ENCODE peak calls at places on chromosomes 16 and 17, in nine cellular contexts. One of them, this sample, is unnamed.
A peak's percentile ranks its signal among the peaks of the same experiment; 100 is the strongest.

GRCh38 chr17:36469733-36470132 is 16.7 kb upstream of the ZNHIT3 start:
- DNase-seq in GM23248: no peak
- DNase-seq in neural progenitor cell: no peak
- DNase-seq in hepatocyte: no peak
- DNase-seq in GM23338: no peak
- DNase-seq in SK-N-SH: no peak
- DNase-seq in PC-3: no peak
- DNase-seq in OCI-LY7: no peak
- DNase-seq in HCT116: no peak
- DNase-seq in this sample: no peak

GRCh38 chr17:50931003-50931878 is 65.1 kb upstream of the TOB1 start:
- DNase-seq in GM23248: peak; percentile 98
- DNase-seq in neural progenitor cell: peak; percentile 95
- DNase-seq in hepatocyte: peak; percentile 91
- DNase-seq in GM23338: peak; percentile 90
- DNase-seq in SK-N-SH: peak; percentile 95
- DNase-seq in PC-3: peak; percentile 75
- DNase-seq in OCI-LY7: peak; percentile 74
- DNase-seq in HCT116: no peak
- DNase-seq in this sample: peak; percentile 86

GRCh38 chr17:16521070-16521727 is 29.2 kb upstream of the LRRC75A start:
- DNase-seq in GM23248: peak; percentile 91
- DNase-seq in neural progenitor cell: peak; percentile 88
- DNase-seq in hepatocyte: peak; percentile 92
- DNase-seq in GM23338: peak; percentile 88
- DNase-seq in SK-N-SH: peak; percentile 83
- DNase-seq in PC-3: peak; percentile 94
- DNase-seq in OCI-LY7: peak; percentile 87
- DNase-seq in HCT116: peak; percentile 77
- DNase-seq in this sample: peak; percentile 76

GRCh38 chr16:4690946-4691665 is 2.3 kb upstream of the NUDT16L1 start:
- DNase-seq in GM23248: no peak
- DNase-seq in neural progenitor cell: no peak
- DNase-seq in hepatocyte: peak; percentile 8
- DNase-seq in GM23338: no peak
- DNase-seq in SK-N-SH: peak; percentile 23
- DNase-seq in PC-3: no peak
- DNase-seq in OCI-LY7: no peak
- DNase-seq in HCT116: no peak
- DNase-seq in this sample: no peak

GRCh38 chr17:43784628-43785101 is 4.4 kb downstream of the CFAP97D1 start:
- DNase-seq in GM23248: peak; percentile 91
- DNase-seq in neural progenitor cell: no peak
- DNase-seq in hepatocyte: no peak
- DNase-seq in GM23338: no peak
- DNase-seq in SK-N-SH: no peak
- DNase-seq in PC-3: peak; percentile 46
- DNase-seq in OCI-LY7: no peak
- DNase-seq in HCT116: no peak
- DNase-seq in this sample: no peak

GRCh38 chr17:77281024-77281903 is 140.5 kb downstream of the SEC14L1 start:
- DNase-seq in GM23248: peak; percentile 68
- DNase-seq in neural progenitor cell: peak; percentile 88
- DNase-seq in hepatocyte: peak; percentile 89
- DNase-seq in GM23338: peak; percentile 80
- DNase-seq in SK-N-SH: peak; percentile 98
- DNase-seq in PC-3: peak; percentile 80
- DNase-seq in OCI-LY7: peak; percentile 87
- DNase-seq in HCT116: no peak
- DNase-seq in this sample: peak; percentile 74

GRCh38 chr16:57260294-57260929 is 15.4 kb downstream of the ARL2BP start:
- DNase-seq in GM23248: peak; percentile 79
- DNase-seq in neural progenitor cell: peak; percentile 87
- DNase-seq in hepatocyte: peak; percentile 65
- DNase-seq in GM23338: peak; percentile 79
- DNase-seq in SK-N-SH: no peak
- DNase-seq in PC-3: peak; percentile 65
- DNase-seq in OCI-LY7: peak; percentile 21
- DNase-seq in HCT116: no peak
- DNase-seq in this sample: no peak

GRCh38 chr17:57677301-57677700 is 67.8 kb downstream of the CCDC182 start:
- DNase-seq in GM23248: no peak
- DNase-seq in neural progenitor cell: no peak
- DNase-seq in hepatocyte: no peak
- DNase-seq in GM23338: no peak
- DNase-seq in SK-N-SH: no peak
- DNase-seq in PC-3: no peak
- DNase-seq in OCI-LY7: no peak
- DNase-seq in HCT116: no peak
- DNase-seq in this sample: no peak

GRCh38 chr17:27895110-27895895 is 2.1 kb upstream of the LYRM9 start:
- DNase-seq in GM23248: no peak
- DNase-seq in neural progenitor cell: no peak
- DNase-seq in hepatocyte: no peak
- DNase-seq in GM23338: peak; percentile 18
- DNase-seq in SK-N-SH: no peak
- DNase-seq in PC-3: no peak
- DNase-seq in OCI-LY7: no peak
- DNase-seq in HCT116: no peak
- DNase-seq in this sample: no peak

GRCh38 chr17:75854111-75854748 is 905 bp downstream of the WBP2 start:
- DNase-seq in GM23248: peak; percentile 83
- DNase-seq in neural progenitor cell: peak; percentile 32
- DNase-seq in hepatocyte: peak; percentile 71
- DNase-seq in GM23338: no peak
- DNase-seq in SK-N-SH: no peak
- DNase-seq in PC-3: peak; percentile 84
- DNase-seq in OCI-LY7: no peak
- DNase-seq in HCT116: no peak
- DNase-seq in this sample: no peak

GRCh38 chr16:24853830-24854229 is 8.1 kb downstream of the SLC5A11 start:
- DNase-seq in GM23248: peak; percentile 66
- DNase-seq in neural progenitor cell: no peak
- DNase-seq in hepatocyte: peak; percentile 49
- DNase-seq in GM23338: peak; percentile 28
- DNase-seq in SK-N-SH: peak; percentile 75
- DNase-seq in PC-3: peak; percentile 78
- DNase-seq in OCI-LY7: no peak
- DNase-seq in HCT116: no peak
- DNase-seq in this sample: no peak

GRCh38 chr16:67805718-67806427 is 487 bp downstream of the RANBP10 start:
- DNase-seq in GM23248: no peak
- DNase-seq in neural progenitor cell: peak; percentile 41
- DNase-seq in hepatocyte: no peak
- DNase-seq in GM23338: peak; percentile 44
- DNase-seq in SK-N-SH: no peak
- DNase-seq in PC-3: no peak
- DNase-seq in OCI-LY7: peak; percentile 38
- DNase-seq in HCT116: no peak
- DNase-seq in this sample: no peak

GRCh38 chr16:6193718-6194117 is 1096.1 kb upstream of the EEF2KMT start:
- DNase-seq in GM23248: peak; percentile 4
- DNase-seq in neural progenitor cell: peak; percentile 89
- DNase-seq in hepatocyte: peak; percentile 67
- DNase-seq in GM23338: peak; percentile 81
- DNase-seq in SK-N-SH: no peak
- DNase-seq in PC-3: peak; percentile 1
- DNase-seq in OCI-LY7: no peak
- DNase-seq in HCT116: no peak
- DNase-seq in this sample: peak; percentile 48

GRCh38 chr16:85731179-85731578 is 19.7 kb downstream of the C16orf74 start:
- DNase-seq in GM23248: no peak
- DNase-seq in neural progenitor cell: no peak
- DNase-seq in hepatocyte: no peak
- DNase-seq in GM23338: no peak
- DNase-seq in SK-N-SH: no peak
- DNase-seq in PC-3: no peak
- DNase-seq in OCI-LY7: no peak
- DNase-seq in HCT116: no peak
- DNase-seq in this sample: no peak

GRCh38 chr17:876272-876671 is 94.1 kb downstream of the MRM3 start:
- DNase-seq in GM23248: no peak
- DNase-seq in neural progenitor cell: no peak
- DNase-seq in hepatocyte: no peak
- DNase-seq in GM23338: peak; percentile 52
- DNase-seq in SK-N-SH: no peak
- DNase-seq in PC-3: no peak
- DNase-seq in OCI-LY7: no peak
- DNase-seq in HCT116: no peak
- DNase-seq in this sample: no peak

DNA sequence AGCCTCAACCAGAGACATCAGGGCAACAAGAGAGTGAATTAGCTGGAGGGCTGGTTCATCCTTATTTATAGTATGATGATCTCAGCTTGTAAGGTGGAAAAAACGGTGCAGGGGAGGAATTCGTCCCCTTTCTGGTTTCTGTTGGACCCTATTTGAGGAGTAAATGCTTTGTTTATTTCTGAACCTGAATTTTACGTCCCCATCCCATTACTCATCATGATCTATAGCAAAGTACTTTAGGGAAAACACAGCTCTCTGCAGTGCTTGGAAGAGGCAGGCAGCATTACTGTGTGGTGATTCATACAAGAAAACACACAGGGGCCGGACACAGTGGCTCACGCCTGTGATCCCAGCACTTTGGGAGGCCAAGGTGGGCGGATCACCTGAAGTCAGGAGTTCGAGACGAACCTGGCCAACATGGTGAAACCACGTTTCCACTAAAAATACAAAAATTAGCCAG is 8.0 kb upstream of the VAT1L start:
- DNase-seq in GM23248: peak; percentile 86
- DNase-seq in neural progenitor cell: no peak
- DNase-seq in hepatocyte: peak; percentile 58
- DNase-seq in GM23338: no peak
- DNase-seq in SK-N-SH: no peak
- DNase-seq in PC-3: peak; percentile 23
- DNase-seq in OCI-LY7: no peak
- DNase-seq in HCT116: peak; percentile 10
- DNase-seq in this sample: no peak
- TF ChIP-seq EZH2phosphoT487 in GM23248: no peak
- TF ChIP-seq EZH2phosphoT487 in neural progenitor cell: no peak
- TF ChIP-seq EZH2phosphoT487 in hepatocyte: no peak
- TF ChIP-seq EZH2phosphoT487 in GM23338: no peak
- TF ChIP-seq EZH2phosphoT487 in SK-N-SH: no peak
- TF ChIP-seq EZH2phosphoT487 in PC-3: no peak
- TF ChIP-seq EZH2phosphoT487 in OCI-LY7: no peak
- TF ChIP-seq EZH2phosphoT487 in HCT116: no peak
- TF ChIP-seq EZH2phosphoT487 in this sample: no peak

DNA sequence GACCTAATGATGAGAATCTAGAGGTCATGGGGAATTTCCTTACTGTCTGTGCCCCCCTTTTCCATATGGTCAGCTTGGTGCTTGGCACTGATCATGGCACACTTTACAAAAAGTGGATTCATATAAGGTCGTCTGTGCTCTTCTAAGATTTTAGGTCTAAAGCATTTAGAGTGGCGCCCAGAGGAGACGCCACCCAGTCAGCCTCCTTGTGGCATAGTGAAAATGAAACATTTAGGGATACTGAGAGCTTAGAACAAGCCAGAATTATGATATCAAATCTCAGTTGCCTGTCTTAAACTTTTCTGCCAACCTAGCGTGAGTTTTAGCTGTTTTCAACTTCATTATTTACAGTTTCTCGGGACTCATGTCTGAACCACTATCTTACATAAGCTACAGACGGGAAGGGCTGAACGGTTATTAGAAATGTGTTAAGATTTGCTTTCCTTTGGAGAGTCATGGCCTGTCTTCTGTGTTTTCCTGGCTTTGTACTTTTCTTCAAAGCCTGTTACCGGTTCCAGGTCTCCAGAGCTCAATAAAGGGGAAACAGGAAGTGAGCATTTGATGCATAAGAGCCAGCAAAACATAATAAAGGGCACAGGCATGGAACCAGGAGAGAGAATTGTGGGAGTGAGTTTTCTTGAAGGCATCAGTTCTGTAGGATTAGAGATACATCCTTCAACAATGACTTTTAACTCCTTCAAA is 13.7 kb downstream of the ZNRF1 start:
- DNase-seq in GM23248: no peak
- DNase-seq in neural progenitor cell: no peak
- DNase-seq in hepatocyte: no peak
- DNase-seq in GM23338: no peak
- DNase-seq in SK-N-SH: no peak
- DNase-seq in PC-3: no peak
- DNase-seq in OCI-LY7: no peak
- DNase-seq in HCT116: no peak
- DNase-seq in this sample: no peak
- H3K4me3 ChIP-seq in GM23248: peak overlapping the region; percentile 43
- H3K4me3 ChIP-seq in neural progenitor cell: no peak overlapping the region
- H3K4me3 ChIP-seq in hepatocyte: no peak overlapping the region
- H3K4me3 ChIP-seq in GM23338: no peak overlapping the region
- H3K4me3 ChIP-seq in SK-N-SH: no peak overlapping the region
- H3K4me3 ChIP-seq in PC-3: peak overlapping the region; percentile 29
- H3K4me3 ChIP-seq in OCI-LY7: no peak overlapping the region
- H3K4me3 ChIP-seq in HCT116: peak overlapping the region; percentile 46
- H3K4me3 ChIP-seq in this sample: no peak overlapping the region

GRCh38 chr16:83979456-83979855 is 11.4 kb downstream of the NECAB2 start:
- DNase-seq in GM23248: no peak
- DNase-seq in neural progenitor cell: no peak
- DNase-seq in hepatocyte: no peak
- DNase-seq in GM23338: no peak
- DNase-seq in SK-N-SH: no peak
- DNase-seq in PC-3: no peak
- DNase-seq in OCI-LY7: no peak
- DNase-seq in HCT116: no peak
- DNase-seq in this sample: no peak

GRCh38 chr16:83978401-83978904 is 10.4 kb downstream of the NECAB2 start:
- DNase-seq in GM23248: no peak
- DNase-seq in neural progenitor cell: no peak
- DNase-seq in hepatocyte: no peak
- DNase-seq in GM23338: no peak
- DNase-seq in SK-N-SH: no peak
- DNase-seq in PC-3: no peak
- DNase-seq in OCI-LY7: no peak
- DNase-seq in HCT116: no peak
- DNase-seq in this sample: no peak

GRCh38 chr16:83983491-83983890 is 15.4 kb downstream of the NECAB2 start:
- DNase-seq in GM23248: no peak
- DNase-seq in neural progenitor cell: no peak
- DNase-seq in hepatocyte: no peak
- DNase-seq in GM23338: no peak
- DNase-seq in SK-N-SH: no peak
- DNase-seq in PC-3: no peak
- DNase-seq in OCI-LY7: no peak
- DNase-seq in HCT116: no peak
- DNase-seq in this sample: no peak

GRCh38 chr16:83981799-83982198 is 13.8 kb downstream of the NECAB2 start:
- DNase-seq in GM23248: no peak
- DNase-seq in neural progenitor cell: no peak
- DNase-seq in hepatocyte: no peak
- DNase-seq in GM23338: no peak
- DNase-seq in SK-N-SH: no peak
- DNase-seq in PC-3: no peak
- DNase-seq in OCI-LY7: no peak
- DNase-seq in HCT116: no peak
- DNase-seq in this sample: no peak

GRCh38 chr16:83980794-83981193 is 12.8 kb downstream of the NECAB2 start:
- DNase-seq in GM23248: no peak
- DNase-seq in neural progenitor cell: no peak
- DNase-seq in hepatocyte: no peak
- DNase-seq in GM23338: no peak
- DNase-seq in SK-N-SH: no peak
- DNase-seq in PC-3: no peak
- DNase-seq in OCI-LY7: no peak
- DNase-seq in HCT116: no peak
- DNase-seq in this sample: no peak
- H3K27ac ChIP-seq in GM23248: no peak overlapping the region
- H3K27ac ChIP-seq in neural progenitor cell: no peak overlapping the region
- H3K27ac ChIP-seq in hepatocyte: no peak overlapping the region
- H3K27ac ChIP-seq in GM23338: no peak overlapping the region
- H3K27ac ChIP-seq in SK-N-SH: no peak overlapping the region
- H3K27ac ChIP-seq in PC-3: no peak overlapping the region
- H3K27ac ChIP-seq in OCI-LY7: no peak overlapping the region
- H3K27ac ChIP-seq in HCT116: no peak overlapping the region
- H3K27ac ChIP-seq in this sample: no peak overlapping the region

GRCh38 chr17:28900986-28901726 is 1.7 kb downstream of the DHRS13 start:
- DNase-seq in GM23248: no peak
- DNase-seq in neural progenitor cell: no peak
- DNase-seq in hepatocyte: peak; percentile 28
- DNase-seq in GM23338: no peak
- DNase-seq in SK-N-SH: no peak
- DNase-seq in PC-3: no peak
- DNase-seq in OCI-LY7: peak; percentile 48
- DNase-seq in HCT116: no peak
- DNase-seq in this sample: no peak
- TF ChIP-seq EZH2phosphoT487 in GM23248: no peak
- TF ChIP-seq EZH2phosphoT487 in neural progenitor cell: no peak
- TF ChIP-seq EZH2phosphoT487 in hepatocyte: no peak
- TF ChIP-seq EZH2phosphoT487 in GM23338: no peak
- TF ChIP-seq EZH2phosphoT487 in SK-N-SH: no peak
- TF ChIP-seq EZH2phosphoT487 in PC-3: no peak
- TF ChIP-seq EZH2phosphoT487 in OCI-LY7: no peak
- TF ChIP-seq EZH2phosphoT487 in HCT116: no peak
- TF ChIP-seq EZH2phosphoT487 in this sample: no peak

This sample was measured in MM.1S.